ENCODE peak calls at places on chromosomes 5 and 9, in four cellular contexts. Q, H, Z and S are unnamed samples.

GRCh38 chr5:154487541-154487940 is 9.5 kb upstream of the HAND1 start:
- DNase-seq in Z (peak), H (no peak), Q (no peak), S (peak)

GRCh38 chr5:172886974-172887491 is 53.0 kb downstream of the ERGIC1 start:
- DNase-seq in Q (peak), H (no peak), Z (peak), S (no peak)

GRCh38 chr5:120803282-120803681 is 339.2 kb downstream of the PRR16 start:
- DNase-seq in H (no peak), Q (peak), Z (no peak), S (no peak)

GRCh38 chr5:134458234-134458633 is 46.6 kb upstream of the CDKN2AIPNL start:
- DNase-seq in Z (peak), H (no peak), Q (peak), S (no peak)

GRCh38 chr9:84966876-84967830 is 297.6 kb downstream of the NTRK2 start:
- DNase-seq in H (no peak), Z (no peak), Q (no peak), S (no peak)

GRCh38 chr5:159910207-159910842 is 6.0 kb upstream of the ADRA1B start:
- DNase-seq in H (no peak), Q (no peak), Z (no peak), S (no peak)

GRCh38 chr5:106677057-106677456 is 993.7 kb downstream of the EFNA5 start:
- DNase-seq in H (no peak), Z (no peak), Q (no peak), S (no peak)

GRCh38 chr9:98002808-98003207 is 19.7 kb downstream of the ANP32B start:
- DNase-seq in H (no peak), Q (peak), Z (no peak), S (no peak)

GRCh38 chr5:169848271-169848670 is 132.0 kb downstream of the INSYN2B start:
- DNase-seq in Z (no peak), Q (no peak), H (no peak), S (no peak)

GRCh38 chr5:141973871-141974595 is 5.1 kb downstream of the RNF14 start:
- DNase-seq in Z (no peak), H (no peak), Q (peak), S (no peak)

GRCh38 chr9:111431684-111432083 is 52.5 kb downstream of the ECPAS start:
- DNase-seq in Q (no peak), Z (no peak), H (no peak), S (no peak)

GRCh38 chr5:4164167-4164566 is 568.5 kb downstream of the IRX1 start:
- DNase-seq in H (no peak), Z (no peak), Q (no peak), S (no peak)

GRCh38 chr9:16442622-16443021 is 427.8 kb downstream of the BNC2 start:
- DNase-seq in Q (peak), H (no peak), Z (no peak), S (no peak)

GRCh38 chr9:114004221-114004716 is 73.8 kb downstream of the AMBP start:
- DNase-seq in H (no peak), Z (peak), Q (peak), S (no peak)

GRCh38 chr5:68459093-68459492 is 243.5 kb downstream of the PIK3R1 start:
- DNase-seq in Z (no peak), H (no peak), Q (no peak), S (no peak)

GRCh38 chr9:137110147-137110910 is 4.2 kb downstream of the DPP7 start:
- DNase-seq in Z (no peak), Q (no peak), H (no peak), S (peak)

GRCh38 chr5:132526290-132526973 is 16.9 kb downstream of the IL5 start:
- DNase-seq in Q (peak), Z (no peak), H (no peak), S (peak)

GRCh38 chr5:95280692-95281091 is 4.2 kb downstream of the MCTP1 start:
- DNase-seq in Q (no peak), Z (no peak), H (no peak), S (no peak)

GRCh38 chr5:176559683-176560082 is 10.5 kb downstream of the CDHR2 start:
- DNase-seq in Z (no peak), H (no peak), Q (no peak), S (no peak)

GRCh38 chr5:24510523-24510988 is 134.2 kb downstream of the CDH10 start:
- DNase-seq in Q (no peak), H (no peak), Z (no peak), S (no peak)

GRCh38 chr5:93602261-93603149 is 19.5 kb downstream of the NR2F1 start:
- DNase-seq in Q (no peak), Z (no peak), H (no peak), S (no peak)

GRCh38 chr9:22119537-22120167 is 110.5 kb upstream of the CDKN2B start:
- DNase-seq in Q (peak), H (no peak), Z (no peak), S (no peak)

GRCh38 chr5:116133281-116133680 is 48.5 kb downstream of the COMMD10 start:
- DNase-seq in Z (no peak), Q (no peak), H (no peak), S (no peak)

GRCh38 chr9:89442981-89443817 is 54.7 kb downstream of the SEMA4D start:
- DNase-seq in H (no peak), Z (no peak), Q (peak), S (peak)

GRCh38 chr5:169629847-169630548 is 7.1 kb upstream of the DOCK2 start:
- DNase-seq in H (no peak), Z (no peak), Q (peak), S (no peak)

DNA sequence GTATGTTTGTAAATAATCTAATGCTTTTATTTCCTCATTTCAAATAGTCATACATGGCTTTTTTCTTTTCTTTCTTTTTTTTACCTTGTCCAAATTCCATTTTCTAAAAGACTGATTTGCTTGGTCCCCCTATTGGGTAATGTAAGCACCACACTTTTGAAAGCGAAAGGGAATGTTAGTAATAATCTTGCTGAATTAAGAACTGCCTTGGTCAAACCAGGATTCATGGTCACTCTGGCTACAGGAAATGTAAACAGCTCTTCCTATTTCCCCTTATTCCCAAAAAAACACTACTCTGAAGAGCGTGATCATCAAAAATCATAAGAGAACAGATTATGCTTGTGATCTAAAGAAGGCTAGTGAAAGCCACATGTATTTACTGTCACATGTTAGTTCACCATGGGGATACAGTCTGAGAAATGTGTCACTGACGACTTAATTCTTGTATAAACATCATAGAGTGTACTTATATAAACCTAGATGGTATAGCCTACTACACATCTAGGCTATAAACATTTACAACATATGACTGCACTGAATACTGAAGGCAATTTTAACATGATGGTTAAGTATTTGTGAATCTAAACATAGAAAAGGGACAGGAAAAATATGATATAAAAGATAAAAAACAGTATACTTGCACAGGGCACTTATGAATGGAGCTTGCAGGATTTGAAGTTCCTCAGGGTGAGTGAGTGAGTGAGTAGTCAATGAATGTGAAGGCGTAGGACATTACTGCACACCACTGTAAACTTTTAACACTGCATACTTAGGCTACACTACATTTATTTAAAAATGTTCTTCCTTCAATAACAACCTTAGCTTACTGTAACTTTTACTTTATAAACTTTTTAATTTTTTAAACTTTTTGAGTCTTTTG is 75.3 kb downstream of the HMGCR start:
- DNase-seq in Q (no peak), H (no peak), Z (no peak), S (no peak)
- TF ChIP-seq CTCF in Q (no peak), H (no peak), Z (peak), S (no peak)

GRCh38 chr5:9898319-9898718 is 268.2 kb upstream of the TAS2R1 start:
- DNase-seq in Q (peak), H (no peak), Z (no peak), S (no peak)
- TF ChIP-seq CTCF in Q (peak), H (no peak), Z (no peak), S (no peak)

DNA sequence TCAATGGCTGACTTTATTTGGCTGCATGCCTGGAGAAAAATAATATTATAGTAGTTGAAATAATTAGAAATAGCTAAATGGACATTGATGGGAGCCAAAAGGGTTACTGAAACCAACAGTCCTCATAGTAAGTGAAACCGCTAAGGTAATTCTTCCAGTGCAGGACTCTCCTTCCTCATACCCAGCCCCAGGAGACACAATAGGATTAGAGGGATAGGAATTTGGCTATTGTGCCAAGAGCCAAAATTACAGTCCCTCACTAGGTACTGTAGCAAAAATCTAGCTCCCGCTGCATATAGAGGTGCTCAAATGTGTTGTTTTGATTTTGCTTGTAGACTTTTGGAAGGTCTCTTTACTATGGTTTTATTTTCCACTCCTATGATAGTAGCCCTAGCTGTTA is 20.2 kb downstream of the GLDC start:
- DNase-seq in Q (no peak), H (no peak), Z (no peak), S (no peak)
- TF ChIP-seq CTCF in Q (no peak), H (no peak), Z (no peak), S (no peak)

DNA sequence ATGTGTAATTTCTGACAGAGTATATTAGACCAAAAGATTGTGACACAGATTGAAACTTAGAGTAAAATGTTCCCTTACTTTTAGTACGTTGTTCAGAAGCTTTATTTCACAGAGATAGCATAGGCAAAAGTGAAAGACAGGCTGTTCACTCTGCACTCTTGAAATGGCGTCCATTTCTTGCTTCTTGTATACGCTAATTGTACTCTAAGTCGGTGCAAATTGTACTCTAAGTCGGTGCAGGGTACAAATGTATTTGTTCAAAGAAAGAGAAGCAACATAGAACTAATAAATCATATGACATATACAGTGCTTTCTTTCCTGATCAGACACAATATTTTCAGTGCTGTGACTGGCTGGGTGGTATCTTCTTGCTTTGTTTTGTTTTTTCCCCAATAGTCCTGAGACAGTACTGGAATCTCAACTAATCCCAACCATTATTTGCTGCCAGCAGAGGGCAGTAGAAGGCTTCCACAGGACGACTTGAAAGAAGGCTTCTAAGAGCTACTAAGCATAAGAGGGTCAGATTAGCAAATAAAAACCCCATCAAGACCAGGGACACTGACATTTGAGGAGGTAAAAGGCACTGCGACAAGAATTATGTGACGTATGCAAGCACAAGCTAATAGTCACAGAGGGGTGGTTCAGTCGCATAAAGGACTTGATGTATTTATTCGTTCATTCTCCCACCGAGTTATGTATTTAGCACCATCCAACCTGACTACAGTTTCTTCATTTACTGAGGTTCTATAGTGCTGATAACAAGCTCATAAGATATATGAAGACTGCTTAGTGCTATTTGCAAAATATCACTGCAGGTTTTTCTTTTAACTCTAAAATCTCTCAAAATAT is 831.8 kb downstream of the TAF11L14 start:
- DNase-seq in H (no peak), Z (no peak), Q (peak), S (peak)
- TF ChIP-seq CTCF in H (peak), Z (peak), Q (peak), S (peak)